ENCODE peak calls at places on chromosome 14, in four cellular contexts. One of them, this sample, is unnamed.

GRCh38 chr14:73712540-73713141 is 1.5 kb downstream of the PNMA1 start:
- DNase-seq in H9: peak; percentile 39
- DNase-seq in trophoblast cell: no peak
- DNase-seq in IMR-90: peak; percentile 27
- DNase-seq in this sample: peak; percentile 37

GRCh38 chr14:72663956-72664650 is 229.8 kb downstream of the DPF3 start:
- DNase-seq in H9: no peak
- DNase-seq in trophoblast cell: no peak
- DNase-seq in IMR-90: no peak
- DNase-seq in this sample: no peak

GRCh38 chr14:63276492-63277342 is 42.0 kb downstream of the GPHB5 start:
- DNase-seq in H9: no peak
- DNase-seq in trophoblast cell: peak; percentile 72
- DNase-seq in IMR-90: peak; percentile 64
- DNase-seq in this sample: peak; percentile 59

GRCh38 chr14:104253223-104253822 is 114.9 kb downstream of the KIF26A start:
- DNase-seq in H9: peak; percentile 8
- DNase-seq in trophoblast cell: no peak
- DNase-seq in IMR-90: no peak
- DNase-seq in this sample: no peak

GRCh38 chr14:62657376-62657775 is 387.9 kb downstream of the KCNH5 start:
- DNase-seq in H9: no peak
- DNase-seq in trophoblast cell: no peak
- DNase-seq in IMR-90: no peak
- DNase-seq in this sample: no peak

GRCh38 chr14:94559638-94560290 is 1.5 kb upstream of the SERPINA4 start:
- DNase-seq in H9: no peak
- DNase-seq in trophoblast cell: no peak
- DNase-seq in IMR-90: no peak
- DNase-seq in this sample: no peak

GRCh38 chr14:70754989-70755388 is 54.3 kb downstream of the MAP3K9 start:
- DNase-seq in H9: peak; percentile 32
- DNase-seq in trophoblast cell: peak; percentile 8
- DNase-seq in IMR-90: no peak
- DNase-seq in this sample: peak; percentile 85

GRCh38 chr14:69963966-69964365 is 84.8 kb downstream of the SMOC1 start:
- DNase-seq in H9: no peak
- DNase-seq in trophoblast cell: no peak
- DNase-seq in IMR-90: no peak
- DNase-seq in this sample: no peak

GRCh38 chr14:57871487-57872080 is 5.7 kb upstream of the SLC35F4 start:
- DNase-seq in H9: peak; percentile 47
- DNase-seq in trophoblast cell: peak; percentile 7
- DNase-seq in IMR-90: peak; percentile 28
- DNase-seq in this sample: peak; percentile 68

GRCh38 chr14:23580948-23581281 is 2.3 kb upstream of the JPH4 start:
- DNase-seq in H9: peak; percentile 75
- DNase-seq in trophoblast cell: no peak
- DNase-seq in IMR-90: no peak
- DNase-seq in this sample: no peak

GRCh38 chr14:23578560-23579310 is at the start of gene JPH4:
- DNase-seq in H9: peak; percentile 68
- DNase-seq in trophoblast cell: no peak
- DNase-seq in IMR-90: no peak
- DNase-seq in this sample: no peak

GRCh38 chr14:23580152-23580926 is 1.7 kb upstream of the JPH4 start:
- DNase-seq in H9: peak; percentile 17
- DNase-seq in trophoblast cell: no peak
- DNase-seq in IMR-90: no peak
- DNase-seq in this sample: no peak

GRCh38 chr14:23579311-23579630 is 681 bp upstream of the JPH4 start:
- DNase-seq in H9: no peak
- DNase-seq in trophoblast cell: no peak
- DNase-seq in IMR-90: no peak
- DNase-seq in this sample: no peak

DNA sequence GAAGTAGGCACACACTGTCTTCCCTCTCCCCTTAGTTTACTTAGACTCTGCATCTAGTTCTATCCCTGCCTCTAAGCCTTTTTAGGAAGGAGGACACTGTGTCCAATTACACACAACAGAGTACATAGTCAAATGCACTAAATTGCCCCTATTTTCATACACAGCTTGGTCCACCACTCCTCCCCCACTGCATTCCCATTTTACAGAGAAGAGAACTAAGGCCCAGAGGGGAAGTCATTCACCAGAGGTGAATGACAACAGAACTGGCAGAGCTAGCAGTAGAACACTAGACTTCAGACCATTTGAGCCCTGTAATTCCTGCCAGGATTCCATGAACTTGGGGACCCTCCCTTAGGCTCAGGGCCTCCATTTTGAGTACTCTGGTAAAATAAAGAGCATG is 1.1 kb upstream of the JPH4 start:
- DNase-seq in H9: no peak
- DNase-seq in trophoblast cell: no peak
- DNase-seq in IMR-90: no peak
- DNase-seq in this sample: no peak
- H2BK120ac ChIP-seq in H9: no peak overlapping the region
- H2BK120ac ChIP-seq in trophoblast cell: no peak overlapping the region
- H2BK120ac ChIP-seq in IMR-90: no peak overlapping the region
- H2BK120ac ChIP-seq in this sample: no peak overlapping the region

DNA sequence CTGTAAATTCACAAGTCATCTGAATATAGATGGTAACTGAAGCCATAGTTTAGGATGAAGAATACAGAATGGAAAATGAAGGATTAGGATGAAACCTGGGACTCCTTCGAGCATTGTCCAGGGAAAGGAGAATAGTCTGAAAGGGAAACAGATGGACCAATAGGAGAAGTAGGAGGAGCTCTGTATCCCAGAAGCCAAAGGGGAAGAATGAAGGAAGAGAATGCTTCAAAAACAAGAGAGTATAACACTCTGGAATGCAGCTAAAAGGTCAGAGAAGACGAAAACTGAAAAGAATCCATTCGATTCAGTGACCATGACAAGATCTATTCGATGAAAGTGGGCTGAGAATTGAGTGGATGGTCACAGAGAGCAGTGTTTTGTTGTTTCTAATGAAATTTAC is 1.0 kb downstream of the GMFB start:
- DNase-seq in H9: no peak
- DNase-seq in trophoblast cell: peak; percentile 83
- DNase-seq in IMR-90: peak; percentile 53
- DNase-seq in this sample: peak; percentile 58
- H2BK120ac ChIP-seq in H9: no peak overlapping the region
- H2BK120ac ChIP-seq in trophoblast cell: no peak overlapping the region
- H2BK120ac ChIP-seq in IMR-90: peak overlapping the region; percentile 49
- H2BK120ac ChIP-seq in this sample: no peak overlapping the region

GRCh38 chr14:36724162-36724561 is 62.5 kb downstream of the PAX9 start:
- DNase-seq in H9: peak; percentile 71
- DNase-seq in trophoblast cell: no peak
- DNase-seq in IMR-90: no peak
- DNase-seq in this sample: peak; percentile 66

GRCh38 chr14:36720657-36721056 is 59.0 kb downstream of the PAX9 start:
- DNase-seq in H9: no peak
- DNase-seq in trophoblast cell: no peak
- DNase-seq in IMR-90: no peak
- DNase-seq in this sample: peak; percentile 91

GRCh38 chr14:36721877-36722276 is 60.2 kb downstream of the PAX9 start:
- DNase-seq in H9: no peak
- DNase-seq in trophoblast cell: no peak
- DNase-seq in IMR-90: no peak
- DNase-seq in this sample: no peak

GRCh38 chr14:36726128-36726527 is 64.5 kb downstream of the PAX9 start:
- DNase-seq in H9: no peak
- DNase-seq in trophoblast cell: no peak
- DNase-seq in IMR-90: no peak
- DNase-seq in this sample: no peak

DNA sequence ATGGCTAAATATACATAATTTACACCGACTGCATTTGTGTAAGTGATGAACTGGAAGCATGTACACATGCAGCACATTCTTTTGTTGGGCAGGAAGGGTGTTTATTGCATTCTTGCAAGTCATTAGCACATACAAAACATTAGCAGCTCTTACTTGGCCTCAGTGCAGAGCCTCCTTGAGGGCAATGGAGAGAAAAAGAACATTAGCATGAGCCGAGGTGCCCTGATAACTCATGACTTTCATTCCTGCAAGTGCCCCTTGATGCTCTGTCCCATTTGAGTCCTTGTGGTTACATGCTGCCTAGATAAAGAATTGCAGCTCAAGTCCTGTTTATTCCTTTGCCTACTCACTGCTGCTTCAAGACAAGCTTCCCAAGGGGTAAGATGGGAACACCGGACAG is 61.9 kb downstream of the PAX9 start:
- DNase-seq in H9: no peak
- DNase-seq in trophoblast cell: no peak
- DNase-seq in IMR-90: no peak
- DNase-seq in this sample: peak; percentile 68
- H2BK120ac ChIP-seq in H9: no peak overlapping the region
- H2BK120ac ChIP-seq in trophoblast cell: no peak overlapping the region
- H2BK120ac ChIP-seq in IMR-90: no peak overlapping the region
- H2BK120ac ChIP-seq in this sample: no peak overlapping the region

GRCh38 chr14:76773956-76774355 is 12.7 kb downstream of the VASH1 start:
- DNase-seq in H9: peak; percentile 24
- DNase-seq in trophoblast cell: peak; percentile 23
- DNase-seq in IMR-90: no peak
- DNase-seq in this sample: no peak
- H2BK120ac ChIP-seq in H9: no peak overlapping the region
- H2BK120ac ChIP-seq in trophoblast cell: peak overlapping the region; percentile 27
- H2BK120ac ChIP-seq in IMR-90: no peak overlapping the region
- H2BK120ac ChIP-seq in this sample: no peak overlapping the region

DNA sequence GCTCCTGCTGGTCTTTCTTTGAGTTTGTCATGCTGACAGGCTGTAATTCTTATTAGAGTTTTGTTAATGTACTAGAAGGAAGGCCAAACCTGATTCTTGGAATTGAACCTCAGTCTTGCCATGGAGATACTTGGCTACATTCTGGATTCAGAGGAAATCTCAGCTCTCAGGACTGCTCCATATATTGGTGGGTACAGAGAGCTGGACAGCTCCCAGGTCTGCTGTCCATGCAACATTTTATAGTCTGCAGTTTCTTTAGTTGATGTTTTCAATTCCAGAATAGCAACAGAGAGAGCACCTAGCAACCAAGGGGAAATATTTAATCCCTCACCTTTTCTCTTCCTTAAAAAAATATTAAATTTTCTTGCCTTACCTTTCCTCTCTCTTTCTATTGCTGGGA is 363.1 kb upstream of the STXBP6 start:
- DNase-seq in H9: no peak
- DNase-seq in trophoblast cell: no peak
- DNase-seq in IMR-90: no peak
- DNase-seq in this sample: no peak
- H2BK120ac ChIP-seq in H9: no peak overlapping the region
- H2BK120ac ChIP-seq in trophoblast cell: no peak overlapping the region
- H2BK120ac ChIP-seq in IMR-90: no peak overlapping the region
- H2BK120ac ChIP-seq in this sample: no peak overlapping the region

DNA sequence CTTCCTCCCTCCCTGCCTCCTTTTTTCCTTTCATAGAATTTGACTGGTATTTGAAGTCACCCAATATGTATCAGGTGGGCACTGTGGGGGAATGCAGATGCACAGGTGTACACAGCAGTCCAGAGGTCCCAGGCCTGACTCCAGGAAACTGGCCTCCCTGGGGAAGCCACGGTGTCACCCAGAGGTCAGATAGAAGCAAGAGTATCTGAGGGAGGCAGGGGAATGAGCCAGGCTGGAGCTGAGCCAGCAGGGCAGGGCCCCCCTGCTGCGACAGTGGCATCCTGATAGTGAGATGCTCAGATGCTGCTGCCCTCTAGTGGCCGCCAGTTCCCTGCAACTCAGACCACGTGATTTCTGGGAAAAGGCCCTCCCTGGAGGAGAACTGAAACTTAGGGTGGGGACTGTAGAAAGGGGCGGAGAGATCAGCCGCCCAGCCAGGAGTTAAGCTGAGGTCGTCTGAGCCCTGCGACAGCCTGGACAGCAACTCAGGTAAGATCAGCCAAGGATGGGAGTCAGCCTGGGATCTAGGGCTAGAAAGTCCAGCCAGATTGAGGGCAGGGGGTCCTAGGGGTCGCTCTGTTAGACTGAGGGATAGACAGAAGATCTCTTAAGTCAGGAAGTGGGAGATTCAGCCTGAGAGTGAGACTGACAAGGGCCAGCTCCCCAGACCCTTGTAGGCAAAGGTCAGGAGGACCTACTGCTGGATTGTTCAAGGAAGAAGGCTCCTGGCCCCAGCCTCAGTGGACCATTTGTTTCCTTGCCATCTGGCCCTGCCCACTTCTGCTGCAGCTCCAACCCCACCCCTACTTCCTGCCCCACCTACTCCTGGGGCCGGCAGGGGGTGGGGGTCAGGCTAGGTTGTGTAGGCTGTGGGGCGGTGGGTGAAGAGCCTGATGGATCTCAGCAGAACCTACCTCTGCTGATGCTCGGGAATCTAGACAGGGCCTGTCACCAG is at the start of gene IRF9:
- DNase-seq in H9: peak; percentile 97
- DNase-seq in trophoblast cell: peak; percentile 100
- DNase-seq in IMR-90: peak; percentile 91
- DNase-seq in this sample: peak; percentile 98
- H2BK120ac ChIP-seq in H9: no peak within 1 kb of the TSS
- H2BK120ac ChIP-seq in trophoblast cell: peak within 1 kb of the TSS; percentile 49
- H2BK120ac ChIP-seq in IMR-90: peak within 1 kb of the TSS; percentile 72
- H2BK120ac ChIP-seq in this sample: no peak within 1 kb of the TSS

GRCh38 chr14:101367421-101368261 is 193.7 kb upstream of the DIO3 start:
- DNase-seq in H9: no peak
- DNase-seq in trophoblast cell: no peak
- DNase-seq in IMR-90: no peak
- DNase-seq in this sample: no peak

GRCh38 chr14:101363261-101363555 is 198.1 kb upstream of the DIO3 start:
- DNase-seq in H9: no peak
- DNase-seq in trophoblast cell: no peak
- DNase-seq in IMR-90: no peak
- DNase-seq in this sample: no peak

GRCh38 chr14:101364503-101365328 is 196.6 kb upstream of the DIO3 start:
- DNase-seq in H9: no peak
- DNase-seq in trophoblast cell: no peak
- DNase-seq in IMR-90: no peak
- DNase-seq in this sample: no peak

GRCh38 chr14:101363880-101364391 is 197.4 kb upstream of the DIO3 start:
- DNase-seq in H9: no peak
- DNase-seq in trophoblast cell: no peak
- DNase-seq in IMR-90: no peak
- DNase-seq in this sample: no peak

DNA sequence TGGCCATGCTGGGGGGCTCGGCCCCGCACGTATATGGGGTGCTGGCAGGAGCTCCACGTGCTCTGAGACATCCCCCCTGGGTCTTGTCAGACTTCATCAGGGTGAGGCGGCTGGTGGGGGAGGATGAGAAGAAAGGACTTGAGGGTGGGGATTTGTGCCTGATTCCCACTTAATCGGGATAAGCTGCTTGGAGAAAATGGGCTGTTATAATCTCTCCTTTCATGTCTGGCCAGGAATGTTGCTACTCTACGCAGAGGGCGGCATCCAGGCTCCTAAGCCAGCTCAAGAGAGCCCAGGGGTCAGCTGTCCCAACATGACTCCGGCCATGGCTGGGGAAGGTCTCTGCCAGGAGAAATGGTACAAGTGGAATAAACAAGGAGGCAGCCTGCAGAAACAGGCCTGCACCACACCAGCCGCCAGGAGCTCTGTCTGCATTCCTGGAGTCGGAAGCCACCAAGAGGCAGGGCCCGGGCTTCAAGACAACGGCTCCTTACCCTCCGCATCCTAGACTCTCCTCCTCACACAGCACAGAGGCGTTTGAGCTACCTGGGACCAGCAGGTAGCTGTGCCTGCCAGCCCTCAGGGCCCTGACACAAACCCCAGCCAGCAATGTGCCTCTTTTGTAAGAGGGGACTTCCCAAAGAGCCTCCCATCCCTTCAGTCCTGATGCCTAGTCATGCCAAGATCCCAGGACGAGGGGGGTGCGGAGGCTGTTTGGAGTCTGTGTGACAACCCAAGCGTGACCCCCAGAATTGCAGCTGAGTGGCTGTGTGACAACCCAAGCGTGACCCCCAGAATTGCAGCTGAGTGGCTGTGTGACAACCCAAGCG is 195.8 kb upstream of the DIO3 start:
- DNase-seq in H9: no peak
- DNase-seq in trophoblast cell: no peak
- DNase-seq in IMR-90: no peak
- DNase-seq in this sample: peak; percentile 44
- H2BK120ac ChIP-seq in H9: no peak overlapping the region
- H2BK120ac ChIP-seq in trophoblast cell: peak overlapping the region; percentile 70
- H2BK120ac ChIP-seq in IMR-90: no peak overlapping the region
- H2BK120ac ChIP-seq in this sample: no peak overlapping the region

This sample was measured in mesendoderm.